ENCODE peak calls at places on chromosomes 2 and 18, in five cellular contexts. One of them, this sample, is unnamed.

GRCh38 chr2:127568128-127568527 is 32.6 kb downstream of the MYO7B start:
- DNase-seq in GM23248: no peak
- DNase-seq in mesendoderm: no peak
- DNase-seq in PC-3: no peak
- DNase-seq in IMR-90: no peak
- DNase-seq in this sample: no peak

GRCh38 chr2:246489-247145 is 17.2 kb downstream of the SH3YL1 start:
- DNase-seq in GM23248: peak; percentile 75
- DNase-seq in mesendoderm: peak; percentile 72
- DNase-seq in PC-3: peak; percentile 79
- DNase-seq in IMR-90: peak; percentile 85
- DNase-seq in this sample: peak; percentile 86

GRCh38 chr2:199469514-199470360 is 12.0 kb upstream of the SATB2 start:
- DNase-seq in GM23248: no peak
- DNase-seq in mesendoderm: no peak
- DNase-seq in PC-3: no peak
- DNase-seq in IMR-90: no peak
- DNase-seq in this sample: no peak

GRCh38 chr2:121084137-121084680 is 200.8 kb downstream of the TFCP2L1 start:
- DNase-seq in GM23248: peak; percentile 35
- DNase-seq in mesendoderm: no peak
- DNase-seq in PC-3: no peak
- DNase-seq in IMR-90: no peak
- DNase-seq in this sample: no peak

GRCh38 chr2:108927936-108928659 is 60.9 kb downstream of the EDAR start:
- DNase-seq in GM23248: peak; percentile 79
- DNase-seq in mesendoderm: peak; percentile 75
- DNase-seq in PC-3: peak; percentile 72
- DNase-seq in IMR-90: peak; percentile 64
- DNase-seq in this sample: peak; percentile 85

GRCh38 chr18:666177-666576 is 8.7 kb downstream of the TYMS start:
- DNase-seq in GM23248: peak; percentile 16
- DNase-seq in mesendoderm: peak; percentile 38
- DNase-seq in PC-3: peak; percentile 15
- DNase-seq in IMR-90: no peak
- DNase-seq in this sample: no peak

GRCh38 chr2:46988733-46989481 is 73.3 kb upstream of the MCFD2 start:
- DNase-seq in GM23248: no peak
- DNase-seq in mesendoderm: no peak
- DNase-seq in PC-3: no peak
- DNase-seq in IMR-90: no peak
- DNase-seq in this sample: no peak

GRCh38 chr2:136185991-136186771 is 68.2 kb upstream of the CXCR4 start:
- DNase-seq in GM23248: peak; percentile 8
- DNase-seq in mesendoderm: no peak
- DNase-seq in PC-3: peak; percentile 9
- DNase-seq in IMR-90: no peak
- DNase-seq in this sample: no peak

GRCh38 chr2:100121124-100121718 is 21.2 kb downstream of the AFF3 start:
- DNase-seq in GM23248: no peak
- DNase-seq in mesendoderm: no peak
- DNase-seq in PC-3: no peak
- DNase-seq in IMR-90: no peak
- DNase-seq in this sample: no peak

GRCh38 chr2:108184421-108184820 is 55.3 kb upstream of the SULT1C3 start:
- DNase-seq in GM23248: peak; percentile 55
- DNase-seq in mesendoderm: peak; percentile 43
- DNase-seq in PC-3: peak; percentile 53
- DNase-seq in IMR-90: peak; percentile 13
- DNase-seq in this sample: peak; percentile 19

GRCh38 chr2:128236491-128237035 is 82.1 kb downstream of the HS6ST1 start:
- DNase-seq in GM23248: peak; percentile 89
- DNase-seq in mesendoderm: no peak
- DNase-seq in PC-3: peak; percentile 59
- DNase-seq in IMR-90: peak; percentile 94
- DNase-seq in this sample: peak; percentile 71

GRCh38 chr2:51996569-51996917 is 964.6 kb upstream of the NRXN1 start:
- DNase-seq in GM23248: no peak
- DNase-seq in mesendoderm: no peak
- DNase-seq in PC-3: no peak
- DNase-seq in IMR-90: peak; percentile 12
- DNase-seq in this sample: no peak

GRCh38 chr2:210072922-210073509 is 70.6 kb downstream of the RPE start:
- DNase-seq in GM23248: peak; percentile 73
- DNase-seq in mesendoderm: peak; percentile 42
- DNase-seq in PC-3: peak; percentile 62
- DNase-seq in IMR-90: peak; percentile 60
- DNase-seq in this sample: peak; percentile 79

GRCh38 chr2:38643021-38643671 is 22.8 kb upstream of the GALM start:
- DNase-seq in GM23248: no peak
- DNase-seq in mesendoderm: no peak
- DNase-seq in PC-3: no peak
- DNase-seq in IMR-90: no peak
- DNase-seq in this sample: no peak

GRCh38 chr2:20642026-20642971 is 8.6 kb downstream of the HS1BP3 start:
- DNase-seq in GM23248: peak; percentile 85
- DNase-seq in mesendoderm: peak; percentile 79
- DNase-seq in PC-3: peak; percentile 74
- DNase-seq in IMR-90: peak; percentile 57
- DNase-seq in this sample: peak; percentile 83

GRCh38 chr2:66570471-66570870 is 135.5 kb downstream of the MEIS1 start:
- DNase-seq in GM23248: no peak
- DNase-seq in mesendoderm: no peak
- DNase-seq in PC-3: no peak
- DNase-seq in IMR-90: no peak
- DNase-seq in this sample: no peak

GRCh38 chr18:56565596-56566355 is 72.6 kb downstream of the TXNL1 start:
- DNase-seq in GM23248: peak; percentile 82
- DNase-seq in mesendoderm: peak; percentile 4
- DNase-seq in PC-3: peak; percentile 67
- DNase-seq in IMR-90: peak; percentile 92
- DNase-seq in this sample: peak; percentile 89

GRCh38 chr2:11784747-11785610 is 38.5 kb downstream of the LPIN1 start:
- DNase-seq in GM23248: peak; percentile 82
- DNase-seq in mesendoderm: peak; percentile 62
- DNase-seq in PC-3: peak; percentile 29
- DNase-seq in IMR-90: peak; percentile 63
- DNase-seq in this sample: peak; percentile 71

DNA sequence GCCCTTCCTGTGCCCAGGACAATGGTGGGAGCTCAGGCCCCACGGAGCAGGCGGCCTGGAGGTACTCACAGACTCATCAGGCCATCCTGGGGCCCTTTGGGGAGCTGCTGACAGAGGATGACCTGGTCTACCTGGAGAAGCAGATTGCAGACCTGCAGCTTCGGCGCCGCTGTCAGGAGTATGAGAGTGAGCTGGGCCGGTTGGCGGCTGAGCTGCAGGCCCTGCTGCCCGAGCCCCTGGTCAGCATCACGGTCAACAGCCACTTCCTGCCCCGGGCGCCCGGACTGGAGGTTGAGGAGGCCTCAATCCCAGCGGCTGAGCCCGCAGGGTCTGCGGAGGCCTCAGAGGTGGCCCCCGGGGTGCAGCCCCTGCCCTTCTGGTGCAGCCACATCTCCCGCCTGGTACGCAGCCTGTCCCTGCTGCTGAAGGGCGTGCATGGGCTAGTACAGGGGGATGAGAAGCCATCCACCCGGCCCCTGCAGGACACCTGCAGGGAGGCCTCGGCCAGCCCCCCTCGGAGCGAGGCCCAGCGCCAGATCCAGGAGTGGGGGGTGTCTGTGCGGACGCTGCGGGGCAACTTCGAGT is 8.3 kb upstream of the KLHL30 start:
- DNase-seq in GM23248: no peak
- DNase-seq in mesendoderm: no peak
- DNase-seq in PC-3: no peak
- DNase-seq in IMR-90: no peak
- DNase-seq in this sample: no peak
- H3K9ac ChIP-seq in GM23248: no peak overlapping the region
- H3K9ac ChIP-seq in mesendoderm: no peak overlapping the region
- H3K9ac ChIP-seq in PC-3: no peak overlapping the region
- H3K9ac ChIP-seq in IMR-90: no peak overlapping the region
- H3K9ac ChIP-seq in this sample: no peak overlapping the region

GRCh38 chr2:181605889-181606837 is 50.7 kb downstream of the CERKL start:
- DNase-seq in GM23248: no peak
- DNase-seq in mesendoderm: no peak
- DNase-seq in PC-3: no peak
- DNase-seq in IMR-90: no peak
- DNase-seq in this sample: no peak
- H3K4me1 ChIP-seq in GM23248: no peaks in the 10 kb centered on the region
- H3K4me1 ChIP-seq in mesendoderm: no peaks in the 10 kb centered on the region
- H3K4me1 ChIP-seq in PC-3: no peaks in the 10 kb centered on the region
- H3K4me1 ChIP-seq in IMR-90: no peaks in the 10 kb centered on the region
- H3K4me1 ChIP-seq in this sample: no peaks in the 10 kb centered on the region

GRCh38 chr18:77134611-77135010 is 2.0 kb upstream of the MBP start:
- DNase-seq in GM23248: no peak
- DNase-seq in mesendoderm: no peak
- DNase-seq in PC-3: no peak
- DNase-seq in IMR-90: no peak
- DNase-seq in this sample: no peak

GRCh38 chr18:77133051-77133919 is 702 bp upstream of the MBP start:
- DNase-seq in GM23248: no peak
- DNase-seq in mesendoderm: peak; percentile 62
- DNase-seq in PC-3: peak; percentile 45
- DNase-seq in IMR-90: no peak
- DNase-seq in this sample: no peak

GRCh38 chr18:77132369-77133050 is at the start of gene MBP:
- DNase-seq in GM23248: peak; percentile 45
- DNase-seq in mesendoderm: peak; percentile 74
- DNase-seq in PC-3: peak; percentile 75
- DNase-seq in IMR-90: no peak
- DNase-seq in this sample: peak; percentile 27

GRCh38 chr18:77135339-77136075 is 2.9 kb upstream of the MBP start:
- DNase-seq in GM23248: no peak
- DNase-seq in mesendoderm: no peak
- DNase-seq in PC-3: no peak
- DNase-seq in IMR-90: no peak
- DNase-seq in this sample: no peak

DNA sequence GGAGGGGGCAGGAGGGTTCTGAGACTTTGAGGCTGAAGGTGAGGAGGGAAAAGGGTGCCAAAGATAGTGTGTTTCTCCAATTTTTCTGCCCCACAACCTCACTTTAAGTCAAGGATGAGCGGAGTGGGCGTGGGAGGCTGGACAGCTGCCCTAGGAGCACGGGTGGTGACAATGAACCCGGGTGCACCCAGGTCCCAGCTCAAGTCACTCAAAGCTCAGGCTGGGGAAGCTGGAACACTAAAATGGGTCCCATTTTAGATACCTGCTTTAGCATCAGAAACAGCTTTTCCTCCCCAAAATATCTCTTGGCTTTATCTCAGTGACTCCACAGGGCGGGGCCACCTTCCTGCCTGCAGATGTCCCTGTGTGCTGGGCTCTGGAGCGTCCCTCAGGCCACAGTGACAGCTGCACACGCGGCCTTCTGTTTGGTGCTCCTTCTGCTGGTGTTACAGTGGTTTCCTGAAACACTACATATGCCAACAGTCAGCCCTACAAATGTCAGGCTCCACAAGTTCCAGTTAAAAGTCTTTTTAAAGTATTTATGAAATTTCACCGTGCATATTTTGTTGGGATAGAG is 1.4 kb upstream of the MBP start:
- DNase-seq in GM23248: peak; percentile 16
- DNase-seq in mesendoderm: peak; percentile 59
- DNase-seq in PC-3: no peak
- DNase-seq in IMR-90: no peak
- DNase-seq in this sample: no peak
- H3K4me3 ChIP-seq in GM23248: no peak overlapping the region
- H3K4me3 ChIP-seq in mesendoderm: no peak overlapping the region
- H3K4me3 ChIP-seq in PC-3: no peak overlapping the region
- H3K4me3 ChIP-seq in IMR-90: no peak overlapping the region
- H3K4me3 ChIP-seq in this sample: peak overlapping the region; percentile 83

DNA sequence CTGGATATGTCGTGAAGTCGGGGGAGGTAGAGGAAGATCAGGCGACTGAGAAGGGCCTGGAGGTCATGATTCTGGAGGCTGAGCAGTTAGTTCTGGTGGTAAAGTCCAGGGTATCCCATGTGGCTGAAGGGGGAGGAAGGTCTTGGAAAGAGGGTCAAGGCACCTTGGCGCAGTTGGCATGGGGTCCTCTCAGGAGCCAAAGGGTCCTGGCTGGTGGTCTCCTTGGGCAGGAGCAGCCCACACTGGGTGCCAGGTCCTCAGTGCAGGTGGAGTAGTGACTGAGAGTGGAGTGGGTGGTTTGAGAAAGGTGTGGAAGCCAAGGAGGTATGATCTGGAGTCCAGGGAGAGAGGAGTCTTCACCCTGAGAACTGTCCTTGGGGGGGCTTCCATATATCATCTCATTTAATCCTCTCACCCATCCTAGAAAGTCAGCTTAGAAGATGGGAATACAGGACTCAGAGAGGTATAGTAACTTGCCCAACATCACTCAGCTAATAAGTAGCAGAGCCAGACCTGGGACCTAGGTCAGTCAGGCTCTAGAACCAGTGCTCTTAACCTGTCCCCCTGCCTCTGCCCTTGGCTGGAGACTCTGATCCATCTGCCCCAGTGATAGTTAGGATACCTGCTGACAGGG is 24.5 kb downstream of the FBXO41 start:
- DNase-seq in GM23248: no peak
- DNase-seq in mesendoderm: no peak
- DNase-seq in PC-3: no peak
- DNase-seq in IMR-90: no peak
- DNase-seq in this sample: no peak
- H3K9ac ChIP-seq in GM23248: no peak overlapping the region
- H3K9ac ChIP-seq in mesendoderm: no peak overlapping the region
- H3K9ac ChIP-seq in PC-3: no peak overlapping the region
- H3K9ac ChIP-seq in IMR-90: no peak overlapping the region
- H3K9ac ChIP-seq in this sample: no peak overlapping the region

DNA sequence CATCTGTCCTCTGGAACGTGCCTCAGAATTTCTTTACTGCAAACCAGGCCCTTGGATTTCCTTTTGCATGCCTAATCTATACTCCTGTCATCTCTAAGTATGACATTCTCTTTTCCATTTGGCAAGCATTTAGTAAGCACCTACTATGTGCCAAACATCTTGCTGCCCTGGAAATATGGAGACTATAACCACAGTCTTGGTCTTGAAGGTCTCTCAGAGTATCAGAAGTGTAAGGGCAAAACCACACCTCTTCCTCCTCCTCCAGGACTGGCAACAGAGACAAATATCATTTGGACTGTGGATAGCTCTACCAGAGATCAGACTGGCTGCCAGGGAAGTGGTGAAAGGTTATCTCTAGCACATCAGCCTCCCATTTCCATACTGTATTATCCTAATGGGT is 11.4 kb downstream of the DOCK10 start:
- DNase-seq in GM23248: no peak
- DNase-seq in mesendoderm: no peak
- DNase-seq in PC-3: no peak
- DNase-seq in IMR-90: no peak
- DNase-seq in this sample: no peak
- H3K4me1 ChIP-seq in GM23248: peaks cover 10% of the 10 kb centered on the region
- H3K4me1 ChIP-seq in mesendoderm: no peaks in the 10 kb centered on the region
- H3K4me1 ChIP-seq in PC-3: peaks cover 14% of the 10 kb centered on the region
- H3K4me1 ChIP-seq in IMR-90: peaks cover 7% of the 10 kb centered on the region
- H3K4me1 ChIP-seq in this sample: peaks cover 11% of the 10 kb centered on the region

This sample was measured in adipocyte.